ENCODE peak calls at places on chromosomes 5 and 9, in seven cellular contexts. U, V, M, E, Q, R and O are unnamed samples. For H3K4me1, the result is how much of the 10 kb centered on the place peaks cover.

GRCh38 chr5:109410389-109411174 is 808 bp upstream of the PJA2 start:
- DNase-seq in U (peak), V (peak), M (peak), E (peak), Q (peak), R (peak), O (no peak)

GRCh38 chr5:13814293-13814692 is 130.2 kb downstream of the DNAH5 start:
- DNase-seq in U (no peak), V (no peak), M (no peak), E (no peak), Q (no peak), R (no peak), O (no peak)

GRCh38 chr5:135141303-135142268 is 107.6 kb upstream of the PITX1 start:
- DNase-seq in U (peak), V (peak), M (no peak), E (no peak), Q (peak), R (no peak), O (no peak)

GRCh38 chr9:80163889-80164288 is 592.1 kb downstream of the TLE4 start:
- DNase-seq in U (no peak), V (no peak), M (no peak), E (no peak), Q (no peak), R (no peak), O (no peak)

GRCh38 chr5:157252741-157253465 is 13.0 kb upstream of the CYFIP2 start:
- DNase-seq in U (no peak), V (no peak), M (no peak), E (no peak), Q (no peak), R (peak), O (peak)

GRCh38 chr5:74281191-74281590 is 359.3 kb downstream of the ENC1 start:
- DNase-seq in U (no peak), V (no peak), M (no peak), E (no peak), Q (no peak), R (no peak), O (no peak)

GRCh38 chr5:72555871-72556270 is 48.7 kb upstream of the ZNF366 start:
- DNase-seq in U (no peak), V (no peak), M (no peak), E (no peak), Q (no peak), R (no peak), O (no peak)

GRCh38 chr9:98951967-98952366 is 8.3 kb downstream of the COL15A1 start:
- DNase-seq in U (no peak), V (no peak), M (no peak), E (no peak), Q (no peak), R (no peak), O (no peak)

GRCh38 chr5:1733369-1733768 is 66.3 kb downstream of the MRPL36 start:
- DNase-seq in U (no peak), V (no peak), M (no peak), E (no peak), Q (no peak), R (peak), O (no peak)

GRCh38 chr5:68444048-68444447 is 228.5 kb downstream of the PIK3R1 start:
- DNase-seq in U (no peak), V (no peak), M (no peak), E (no peak), Q (no peak), R (no peak), O (no peak)

GRCh38 chr5:60852317-60852716 is 8.2 kb upstream of the ELOVL7 start:
- DNase-seq in U (peak), V (no peak), M (no peak), E (no peak), Q (no peak), R (no peak), O (no peak)

GRCh38 chr9:16182784-16183183 is 629.9 kb downstream of the CCDC171 start:
- DNase-seq in U (no peak), V (no peak), M (no peak), E (no peak), Q (no peak), R (no peak), O (no peak)

GRCh38 chr9:116494815-116495634 is 192.1 kb upstream of the TRIM32 start:
- DNase-seq in U (peak), V (peak), M (peak), E (no peak), Q (peak), R (no peak), O (peak)

GRCh38 chr9:116870566-116870965 is 183.5 kb downstream of the TRIM32 start:
- DNase-seq in U (peak), V (peak), M (no peak), E (no peak), Q (no peak), R (peak), O (no peak)

GRCh38 chr9:120925535-120926396 is 830 bp downstream of the TRAF1 start:
- DNase-seq in U (no peak), V (no peak), M (no peak), E (no peak), Q (no peak), R (no peak), O (no peak)

GRCh38 chr9:2158111-2158610 is 143.0 kb downstream of the SMARCA2 start:
- DNase-seq in U (peak), V (no peak), M (peak), E (no peak), Q (peak), R (peak), O (peak)

GRCh38 chr9:132411091-132411508 is 1.1 kb downstream of the CFAP77 start:
- DNase-seq in U (peak), V (peak), M (peak), E (no peak), Q (peak), R (peak), O (peak)

GRCh38 chr5:173486355-173486754 is 130.1 kb downstream of the BOD1 start:
- DNase-seq in U (no peak), V (no peak), M (no peak), E (peak), Q (no peak), R (no peak), O (no peak)

GRCh38 chr5:88676637-88677481 is 206.1 kb downstream of the MEF2C start:
- DNase-seq in U (no peak), V (no peak), M (no peak), E (no peak), Q (no peak), R (no peak), O (no peak)

DNA sequence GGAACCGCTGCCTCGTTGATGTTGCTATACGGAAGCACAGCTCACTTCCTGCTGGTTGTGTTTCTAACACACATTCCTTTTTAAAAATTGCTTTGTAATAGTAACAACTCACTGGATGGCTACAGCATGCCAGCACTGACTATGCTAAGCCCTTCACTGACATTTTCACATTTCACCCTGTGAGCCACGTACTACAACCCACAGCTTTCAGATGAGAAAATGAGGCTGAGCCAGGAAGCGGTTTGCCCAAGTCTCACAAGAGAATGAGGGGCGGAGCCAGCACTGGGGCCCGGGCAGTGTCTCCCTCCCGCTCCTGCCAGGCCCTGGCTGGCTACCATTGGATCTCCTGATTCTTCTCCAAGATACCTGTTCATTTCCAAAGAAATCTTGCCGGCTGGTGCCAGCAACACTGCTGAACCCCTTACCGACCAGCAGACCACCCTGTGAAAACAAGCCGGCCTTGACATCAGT is 38.3 kb downstream of the FAM78A start:
- DNase-seq in U (peak), V (no peak), M (peak), E (peak), Q (peak), R (no peak), O (peak)
- TF ChIP-seq POLR2AphosphoS5 in U (no peak), V (no peak), M (no peak), E (no peak), Q (peak), R (no peak), O (peak)

DNA sequence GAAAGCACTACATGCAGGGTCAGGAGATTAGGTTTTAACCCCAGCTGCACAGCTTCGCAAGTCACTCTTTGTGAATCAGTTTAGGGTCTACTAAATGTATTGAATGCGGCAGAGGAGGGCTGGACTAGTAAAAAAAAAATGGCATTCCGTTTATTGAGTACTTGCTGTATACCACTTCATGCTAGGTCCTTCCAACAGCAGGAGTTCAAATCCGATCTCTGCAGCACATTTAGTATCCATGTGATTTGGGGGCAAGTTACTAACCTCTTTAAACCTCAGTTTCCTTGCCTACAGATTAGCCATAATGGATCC is 204.4 kb downstream of the SNCAIP start:
- DNase-seq in U (no peak), V (no peak), M (no peak), E (no peak), Q (no peak), R (no peak), O (no peak)
- H3K4me1 ChIP-seq in U (under half), V (under half), M (under half), E (under half), Q (under half), R (under half), O (under half)

DNA sequence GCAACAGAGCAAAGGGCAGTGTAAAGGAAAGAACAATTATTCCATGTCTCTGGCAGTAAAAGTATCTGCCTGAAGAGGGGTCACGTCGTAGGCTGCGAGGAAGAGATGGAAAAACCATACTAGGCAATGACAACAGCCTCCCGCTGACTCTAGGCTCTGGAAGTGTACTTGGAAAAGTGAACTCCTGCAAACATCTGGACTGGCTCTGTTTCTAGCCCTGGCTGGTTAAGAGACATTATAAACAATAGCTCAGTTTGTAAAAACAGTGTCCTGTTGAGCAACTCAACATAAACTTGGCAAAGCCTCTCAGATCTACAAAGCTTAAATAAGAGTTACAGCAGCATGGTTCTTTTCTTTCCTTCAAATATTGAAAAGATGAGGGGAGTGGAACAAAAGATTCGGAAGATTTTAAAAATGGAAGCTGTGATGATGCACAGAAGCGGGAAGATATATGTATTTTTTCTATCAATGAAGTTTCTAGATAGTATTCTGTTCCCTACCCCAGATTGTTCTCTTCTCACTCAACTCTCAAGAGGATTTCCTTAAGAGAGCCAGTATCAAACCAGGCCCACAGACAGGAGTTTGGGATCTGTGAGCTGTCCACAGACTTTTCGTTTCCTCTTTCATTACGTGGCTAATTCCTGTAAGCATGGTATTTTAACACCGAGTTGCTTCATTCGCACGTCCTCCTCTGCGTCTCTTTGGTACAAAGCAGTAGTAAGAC is 79.4 kb downstream of the SPTLC1 start:
- DNase-seq in U (no peak), V (no peak), M (peak), E (no peak), Q (no peak), R (no peak), O (no peak)
- TF ChIP-seq POLR2AphosphoS5 in U (no peak), V (no peak), M (peak), E (no peak), Q (peak), R (no peak), O (no peak)

GRCh38 chr9:37271679-37272078 is 150.8 kb upstream of the GRHPR start:
- DNase-seq in U (no peak), V (no peak), M (no peak), E (no peak), Q (no peak), R (no peak), O (no peak)

GRCh38 chr9:37269221-37269620 is 148.8 kb downstream of the ZCCHC7 start:
- DNase-seq in U (no peak), V (no peak), M (no peak), E (no peak), Q (no peak), R (no peak), O (no peak)

DNA sequence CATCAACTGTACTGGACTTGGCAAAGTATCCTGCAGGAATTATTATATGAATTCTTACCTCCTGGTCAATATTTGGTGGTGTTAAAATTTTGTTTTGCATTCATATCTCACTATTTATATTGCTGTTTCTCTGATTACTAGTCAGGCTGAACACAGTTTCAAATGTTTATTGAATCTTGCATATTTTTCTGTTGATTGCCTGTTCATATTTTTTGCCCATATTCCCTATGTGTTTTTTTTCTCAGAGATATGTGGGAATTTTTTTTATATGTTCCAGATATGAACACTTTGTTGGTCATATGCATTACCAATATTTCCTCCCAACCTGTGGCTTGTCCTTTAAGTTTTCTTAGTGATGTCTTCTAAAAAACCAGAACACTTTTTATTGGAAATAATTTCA is 148.9 kb upstream of the GRHPR start:
- DNase-seq in U (no peak), V (no peak), M (no peak), E (no peak), Q (no peak), R (no peak), O (no peak)
- H3K4me1 ChIP-seq in U (under half), V (under half), M (under half), E (under half), Q (under half), R (under half), O (under half)

DNA sequence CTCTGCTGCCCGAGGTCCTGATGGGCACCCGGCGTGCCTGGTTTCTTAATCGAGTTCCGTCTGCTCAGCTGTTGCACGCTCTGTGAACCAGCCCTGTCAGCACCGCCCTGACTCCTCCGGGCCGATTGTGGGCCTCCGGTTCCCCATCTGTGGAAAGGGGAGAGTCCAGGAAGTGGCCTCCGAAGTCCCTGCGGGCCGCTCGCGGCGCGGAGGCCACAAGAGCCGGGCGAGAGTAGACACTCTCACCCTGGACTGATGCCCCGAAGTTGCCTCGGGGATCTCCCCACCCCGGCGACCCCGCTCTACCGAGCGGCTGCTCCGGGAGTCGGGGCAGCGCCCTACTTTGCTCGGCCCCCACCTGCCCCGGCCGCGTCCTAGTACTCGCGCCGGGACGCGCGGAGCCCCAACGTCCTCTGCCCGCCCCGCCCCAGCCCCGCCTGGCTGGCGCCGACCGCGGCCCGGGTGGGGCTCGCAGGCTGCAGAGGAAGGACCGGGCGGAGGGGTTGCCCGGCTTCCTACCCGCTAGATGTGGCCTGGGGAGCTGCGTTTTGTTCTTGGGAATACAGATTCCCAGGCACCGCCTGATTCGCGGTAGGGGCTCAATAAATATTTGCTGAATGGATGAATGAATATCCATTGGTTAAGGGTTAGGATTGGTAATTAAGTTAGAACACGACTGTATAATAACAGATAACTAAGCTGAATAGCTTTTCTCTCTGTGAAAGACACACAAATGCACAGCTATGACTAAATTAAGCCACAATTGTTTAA is 935 bp upstream of the ZNF367 start:
- DNase-seq in U (peak), V (no peak), M (peak), E (no peak), Q (peak), R (peak), O (peak)
- TF ChIP-seq POLR2AphosphoS5 in U (peak), V (peak), M (peak), E (no peak), Q (peak), R (no peak), O (peak)

DNA sequence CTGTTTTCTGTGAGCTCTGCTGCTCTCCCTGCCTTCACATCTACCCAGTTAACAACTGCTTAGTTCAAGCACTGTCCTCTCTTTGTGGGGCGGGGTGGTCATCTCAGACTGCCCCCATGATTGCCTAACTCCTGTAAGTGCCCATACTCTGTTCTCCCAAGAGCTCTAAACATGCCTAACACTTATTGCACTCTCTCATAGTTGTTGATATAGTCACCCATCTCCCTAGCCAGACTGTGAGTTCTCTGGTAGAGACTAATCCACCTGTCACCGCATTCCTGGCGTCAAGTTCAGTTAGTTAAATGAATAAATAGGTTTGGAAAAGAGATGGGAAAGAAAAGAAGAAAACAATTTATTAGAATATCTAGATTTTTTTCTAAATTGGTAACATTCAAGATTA is 18.3 kb upstream of the MUSK start:
- DNase-seq in U (no peak), V (no peak), M (no peak), E (no peak), Q (no peak), R (no peak), O (no peak)
- H3K4me1 ChIP-seq in U (under half), V (under half), M (under half), E (under half), Q (under half), R (under half), O (under half)

GRCh38 chr9:127828262-127829031 is 25.8 kb downstream of the FPGS start:
- DNase-seq in U (peak), V (peak), M (peak), E (peak), Q (peak), R (no peak), O (peak)
- TF ChIP-seq POLR2AphosphoS5 in U (peak), V (peak), M (peak), E (no peak), Q (peak), R (no peak), O (peak)

GRCh38 chr9:129672702-129673101 is 7.3 kb downstream of the PRRX2 start:
- DNase-seq in U (no peak), V (no peak), M (no peak), E (no peak), Q (no peak), R (no peak), O (no peak)
- H3K4me1 ChIP-seq in U (under half), V (under half), M (under half), E (under half), Q (under half), R (under half), O (under half)

GRCh38 chr9:108994695-108995094 is 18.6 kb downstream of the CTNNAL1 start:
- DNase-seq in U (no peak), V (no peak), M (no peak), E (no peak), Q (peak), R (no peak), O (no peak)
- TF ChIP-seq POLR2AphosphoS5 in U (no peak), V (no peak), M (no peak), E (no peak), Q (peak), R (no peak), O (peak)